ENCODE peak calls at places on chromosomes 13 and 19, in seven cellular contexts. One of them, this sample, is unnamed.

GRCh38 chr13:37914781-37915391 is 45.3 kb upstream of the TRPC4 start:
- DNase-seq in stomach: no peak
- DNase-seq in body of pancreas: no peak
- DNase-seq in esophagus muscularis mucosa: no peak
- DNase-seq in lower leg skin: no peak
- DNase-seq in Peyer's patch: no peak
- DNase-seq in A549: no peak
- DNase-seq in this sample: no peak

GRCh38 chr13:52949744-52950143 is 78.9 kb upstream of the OLFM4 start:
- DNase-seq in A549: no peak
- DNase-seq in lower leg skin: no peak
- DNase-seq in stomach: no peak
- DNase-seq in esophagus muscularis mucosa: no peak
- DNase-seq in body of pancreas: no peak
- DNase-seq in Peyer's patch: no peak
- DNase-seq in this sample: peak

GRCh38 chr19:15469513-15470297 is 5.4 kb upstream of the RASAL3 start:
- DNase-seq in body of pancreas: no peak
- DNase-seq in Peyer's patch: no peak
- DNase-seq in A549: no peak
- DNase-seq in lower leg skin: no peak
- DNase-seq in stomach: no peak
- DNase-seq in esophagus muscularis mucosa: no peak
- DNase-seq in this sample: no peak

GRCh38 chr13:73428706-73429105 is 369.9 kb downstream of the KLF5 start:
- DNase-seq in body of pancreas: no peak
- DNase-seq in stomach: no peak
- DNase-seq in lower leg skin: no peak
- DNase-seq in Peyer's patch: no peak
- DNase-seq in esophagus muscularis mucosa: no peak
- DNase-seq in A549: no peak
- DNase-seq in this sample: no peak

GRCh38 chr13:75514080-75515040 is 23.3 kb downstream of the COMMD6 start:
- DNase-seq in stomach: no peak
- DNase-seq in A549: no peak
- DNase-seq in esophagus muscularis mucosa: no peak
- DNase-seq in body of pancreas: no peak
- DNase-seq in lower leg skin: no peak
- DNase-seq in Peyer's patch: no peak
- DNase-seq in this sample: no peak

GRCh38 chr19:54206831-54207177 is 6.1 kb downstream of the RPS9 start:
- DNase-seq in lower leg skin: no peak
- DNase-seq in A549: no peak
- DNase-seq in stomach: no peak
- DNase-seq in esophagus muscularis mucosa: no peak
- DNase-seq in body of pancreas: no peak
- DNase-seq in Peyer's patch: no peak
- DNase-seq in this sample: no peak

GRCh38 chr19:35347171-35347929 is at the start of gene FFAR1:
- DNase-seq in A549: no peak
- DNase-seq in lower leg skin: no peak
- DNase-seq in stomach: peak
- DNase-seq in body of pancreas: peak
- DNase-seq in esophagus muscularis mucosa: peak
- DNase-seq in Peyer's patch: peak
- DNase-seq in this sample: no peak

GRCh38 chr13:41411536-41411935 is 45.8 kb upstream of the RGCC start:
- DNase-seq in esophagus muscularis mucosa: peak
- DNase-seq in A549: peak
- DNase-seq in body of pancreas: peak
- DNase-seq in lower leg skin: peak
- DNase-seq in stomach: no peak
- DNase-seq in Peyer's patch: no peak
- DNase-seq in this sample: no peak

GRCh38 chr13:99311137-99311536 is 3.9 kb upstream of the GPR183 start:
- DNase-seq in esophagus muscularis mucosa: no peak
- DNase-seq in body of pancreas: no peak
- DNase-seq in A549: no peak
- DNase-seq in lower leg skin: no peak
- DNase-seq in stomach: no peak
- DNase-seq in Peyer's patch: no peak
- DNase-seq in this sample: no peak

GRCh38 chr19:51751655-51752054 is at the start of gene FPR1:
- DNase-seq in esophagus muscularis mucosa: no peak
- DNase-seq in lower leg skin: no peak
- DNase-seq in A549: no peak
- DNase-seq in Peyer's patch: no peak
- DNase-seq in stomach: no peak
- DNase-seq in body of pancreas: peak
- DNase-seq in this sample: no peak

GRCh38 chr19:17303940-17304267 is 679 bp upstream of the ABHD8 start:
- DNase-seq in lower leg skin: no peak
- DNase-seq in Peyer's patch: peak
- DNase-seq in stomach: no peak
- DNase-seq in esophagus muscularis mucosa: no peak
- DNase-seq in body of pancreas: no peak
- DNase-seq in A549: no peak
- DNase-seq in this sample: no peak

GRCh38 chr13:110310541-110311491 is 3.7 kb downstream of the COL4A2 start:
- DNase-seq in A549: no peak
- DNase-seq in stomach: no peak
- DNase-seq in lower leg skin: no peak
- DNase-seq in Peyer's patch: no peak
- DNase-seq in esophagus muscularis mucosa: no peak
- DNase-seq in body of pancreas: no peak
- DNase-seq in this sample: no peak

GRCh38 chr19:1402411-1403070 is 1.2 kb upstream of the GAMT start:
- DNase-seq in esophagus muscularis mucosa: no peak
- DNase-seq in Peyer's patch: no peak
- DNase-seq in body of pancreas: no peak
- DNase-seq in stomach: no peak
- DNase-seq in A549: peak
- DNase-seq in lower leg skin: no peak
- DNase-seq in this sample: peak

DNA sequence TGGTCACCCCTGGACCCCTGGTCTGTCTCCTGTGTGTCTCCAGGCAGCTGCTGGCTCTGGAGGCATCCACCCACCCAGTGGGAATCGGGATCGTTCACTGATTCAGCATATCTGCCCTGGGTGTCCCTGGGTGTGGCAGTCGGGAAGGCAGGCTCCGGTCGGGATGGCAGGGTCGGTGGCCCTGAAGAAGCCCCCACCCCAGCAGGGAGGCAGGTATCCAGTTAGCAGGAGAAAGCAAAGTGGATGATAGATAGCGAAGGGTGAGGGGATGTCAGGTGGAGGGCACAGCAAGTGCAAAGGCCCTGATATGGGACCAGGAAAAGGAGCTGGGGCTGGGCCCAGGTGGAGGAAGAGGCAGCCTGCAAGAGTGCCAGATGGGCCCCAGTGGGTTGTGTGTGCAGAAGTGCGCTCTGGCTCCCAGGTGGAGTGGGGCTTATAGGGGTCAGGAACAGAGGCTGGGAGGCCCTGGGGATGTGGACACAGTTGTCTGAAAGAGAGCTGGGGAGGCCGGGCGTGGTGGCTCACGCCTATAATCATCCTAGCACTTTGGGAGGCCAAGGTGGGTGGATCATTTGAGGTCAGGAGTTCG is 2.3 kb downstream of the SSBP4 start:
- DNase-seq in esophagus muscularis mucosa: no peak
- DNase-seq in stomach: no peak
- DNase-seq in A549: no peak
- DNase-seq in Peyer's patch: no peak
- DNase-seq in lower leg skin: no peak
- DNase-seq in body of pancreas: no peak
- DNase-seq in this sample: no peak
- H3K4me3 ChIP-seq in esophagus muscularis mucosa: no peak
- H3K4me3 ChIP-seq in stomach: no peak
- H3K4me3 ChIP-seq in A549: no peak
- H3K4me3 ChIP-seq in Peyer's patch: no peak
- H3K4me3 ChIP-seq in lower leg skin: no peak
- H3K4me3 ChIP-seq in body of pancreas: no peak
- H3K4me3 ChIP-seq in this sample: no peak

GRCh38 chr19:56111601-56112312 is 9.3 kb downstream of the ZNF787 start:
- DNase-seq in stomach: peak
- DNase-seq in A549: no peak
- DNase-seq in Peyer's patch: peak
- DNase-seq in body of pancreas: peak
- DNase-seq in esophagus muscularis mucosa: no peak
- DNase-seq in lower leg skin: no peak
- DNase-seq in this sample: no peak

GRCh38 chr19:56112313-56112709 is 8.8 kb downstream of the ZNF787 start:
- DNase-seq in A549: no peak
- DNase-seq in stomach: no peak
- DNase-seq in body of pancreas: no peak
- DNase-seq in esophagus muscularis mucosa: no peak
- DNase-seq in Peyer's patch: no peak
- DNase-seq in lower leg skin: no peak
- DNase-seq in this sample: no peak

GRCh38 chr19:56109216-56109615 is 11.9 kb downstream of the ZNF787 start:
- DNase-seq in A549: no peak
- DNase-seq in body of pancreas: no peak
- DNase-seq in esophagus muscularis mucosa: no peak
- DNase-seq in lower leg skin: no peak
- DNase-seq in Peyer's patch: no peak
- DNase-seq in stomach: no peak
- DNase-seq in this sample: no peak

GRCh38 chr19:56108447-56109195 is 12.5 kb downstream of the ZNF787 start:
- DNase-seq in stomach: peak
- DNase-seq in lower leg skin: no peak
- DNase-seq in esophagus muscularis mucosa: no peak
- DNase-seq in body of pancreas: peak
- DNase-seq in A549: no peak
- DNase-seq in Peyer's patch: no peak
- DNase-seq in this sample: peak

DNA sequence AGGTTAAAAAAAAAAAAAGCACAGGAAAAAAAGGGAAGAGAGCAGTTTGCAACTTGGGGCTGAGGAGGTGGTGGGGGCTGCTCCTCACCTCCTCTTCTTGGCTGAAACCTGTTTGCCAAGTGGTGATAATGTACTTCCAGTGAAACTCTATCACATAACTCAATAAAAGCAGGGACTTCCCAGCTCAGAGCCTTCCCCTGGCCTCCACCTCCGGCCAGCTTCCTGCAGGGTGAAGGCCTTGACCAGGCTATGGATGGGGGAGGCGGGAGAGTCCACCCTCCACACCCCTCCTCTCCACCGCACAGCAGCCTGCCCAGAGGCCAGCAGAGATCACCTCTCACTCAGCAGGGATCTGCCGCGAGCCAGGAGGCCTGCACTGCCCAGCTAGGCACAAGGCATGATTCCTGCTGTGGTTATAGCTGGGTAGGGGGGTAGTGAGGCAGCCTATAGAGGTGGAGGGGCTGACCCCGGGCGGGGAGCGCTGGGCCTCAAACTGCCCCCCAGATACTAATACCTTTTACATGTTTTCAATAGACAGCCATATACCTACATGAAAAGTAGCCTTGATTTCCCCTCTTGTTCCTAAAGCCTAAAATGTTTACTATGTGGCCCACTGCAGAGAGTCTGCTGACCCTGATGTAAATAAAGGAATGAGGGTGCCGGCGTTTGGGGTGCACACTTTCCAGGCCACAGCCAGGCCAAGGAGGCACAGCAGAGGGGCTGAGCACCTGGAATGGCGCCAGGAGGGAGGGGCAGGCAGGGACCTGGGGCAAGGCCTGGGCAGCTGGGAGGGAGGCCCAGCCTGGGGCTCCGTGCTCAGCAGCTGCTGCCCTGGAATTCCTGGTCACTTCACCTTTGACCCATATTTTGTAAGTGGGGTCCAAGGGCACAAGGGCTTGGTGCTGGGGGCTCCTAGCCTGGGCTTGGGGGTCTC is 10.3 kb downstream of the ZNF787 start:
- DNase-seq in Peyer's patch: no peak
- DNase-seq in stomach: peak
- DNase-seq in A549: no peak
- DNase-seq in body of pancreas: peak
- DNase-seq in esophagus muscularis mucosa: no peak
- DNase-seq in lower leg skin: no peak
- DNase-seq in this sample: no peak
- TF ChIP-seq POLR2A in Peyer's patch: no peak
- TF ChIP-seq POLR2A in stomach: no peak
- TF ChIP-seq POLR2A in A549: no peak
- TF ChIP-seq POLR2A in body of pancreas: no peak
- TF ChIP-seq POLR2A in esophagus muscularis mucosa: no peak
- TF ChIP-seq POLR2A in lower leg skin: no peak
- TF ChIP-seq POLR2A in this sample: no peak

DNA sequence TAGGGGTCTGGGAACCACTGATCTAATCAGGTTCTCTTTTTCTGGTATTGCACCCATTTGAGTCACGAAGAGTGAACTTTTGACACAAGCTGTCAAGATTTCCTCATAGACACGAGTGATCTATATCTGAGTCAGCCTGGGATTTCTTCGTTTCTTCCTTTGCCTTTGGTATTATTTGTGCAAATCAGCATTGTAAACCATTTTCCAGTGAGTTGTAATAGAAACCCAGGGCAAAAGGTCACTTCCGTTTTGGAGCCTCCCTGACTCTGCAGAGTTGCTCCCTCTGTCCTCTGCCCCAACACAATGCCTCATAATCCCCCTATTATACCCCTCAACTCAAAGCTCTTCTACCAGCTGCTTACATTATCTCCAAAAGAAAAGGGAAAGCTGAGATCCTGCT is 615.1 kb downstream of the EFNB2 start:
- DNase-seq in stomach: no peak
- DNase-seq in Peyer's patch: no peak
- DNase-seq in esophagus muscularis mucosa: no peak
- DNase-seq in body of pancreas: no peak
- DNase-seq in A549: peak
- DNase-seq in lower leg skin: no peak
- DNase-seq in this sample: no peak
- H3K4me3 ChIP-seq in stomach: no peak
- H3K4me3 ChIP-seq in Peyer's patch: no peak
- H3K4me3 ChIP-seq in esophagus muscularis mucosa: no peak
- H3K4me3 ChIP-seq in body of pancreas: no peak
- H3K4me3 ChIP-seq in A549: no peak
- H3K4me3 ChIP-seq in lower leg skin: no peak
- H3K4me3 ChIP-seq in this sample: no peak

GRCh38 chr19:49383598-49383997 is 4.5 kb upstream of the KASH5 start:
- DNase-seq in esophagus muscularis mucosa: no peak
- DNase-seq in body of pancreas: no peak
- DNase-seq in A549: no peak
- DNase-seq in stomach: no peak
- DNase-seq in lower leg skin: no peak
- DNase-seq in Peyer's patch: no peak
- DNase-seq in this sample: no peak
- TF ChIP-seq POLR2A in esophagus muscularis mucosa: no peak
- TF ChIP-seq POLR2A in body of pancreas: no peak
- TF ChIP-seq POLR2A in A549: no peak
- TF ChIP-seq POLR2A in stomach: no peak
- TF ChIP-seq POLR2A in lower leg skin: no peak
- TF ChIP-seq POLR2A in Peyer's patch: no peak
- TF ChIP-seq POLR2A in this sample: no peak